ENCODE peak calls at places on chromosomes 4 and X, in five cellular contexts. A is astrocyte of the spinal cord; Y is endothelial cell; I is cardiac fibroblast; P is CD8-positive, alpha-beta T cell. R is an unnamed sample.

GRCh38 chrX:7334253-7334935 is 186.4 kb upstream of the PUDP start:
- DNase-seq in A (peak; percentile 77), I (peak; percentile 47), P (no peak), Y (no peak), R (no peak)

GRCh38 chr4:42050850-42051249 is 60.5 kb downstream of the SLC30A9 start:
- DNase-seq in Y (no peak), I (peak; percentile 2), P (no peak), A (no peak), R (no peak)

GRCh38 chr4:26873391-26874026 is 12.9 kb downstream of the STIM2 start:
- DNase-seq in I (no peak), A (no peak), P (no peak), Y (peak; percentile 7), R (peak; percentile 71)

GRCh38 chr4:10237131-10237530 is 120.5 kb upstream of the WDR1 start:
- DNase-seq in Y (no peak), P (no peak), I (no peak), A (no peak), R (no peak)

GRCh38 chr4:167779280-167779679 is 313.1 kb upstream of the ANXA10 start:
- DNase-seq in A (no peak), I (peak; percentile 14), P (no peak), Y (no peak), R (no peak)

GRCh38 chr4:21628116-21628515 is 320.5 kb downstream of the KCNIP4 start:
- DNase-seq in A (no peak), Y (no peak), P (no peak), I (no peak), R (no peak)

GRCh38 chr4:42234817-42235216 is 82.4 kb upstream of the BEND4 start:
- DNase-seq in Y (no peak), A (no peak), I (no peak), P (no peak), R (no peak)

GRCh38 chr4:88938138-88938537 is 118.8 kb downstream of the FAM13A start:
- DNase-seq in I (peak; percentile 87), P (no peak), Y (no peak), A (peak; percentile 89), R (no peak)

GRCh38 chr4:67483868-67484602 is 61.3 kb downstream of the CENPC start:
- DNase-seq in Y (no peak), P (no peak), A (peak; percentile 81), I (peak; percentile 31), R (no peak)

GRCh38 chr4:118772149-118773081 is 63.5 kb downstream of the SEC24D start:
- DNase-seq in A (peak; percentile 63), I (peak; percentile 83), P (no peak), Y (no peak), R (no peak)
- TF ChIP-seq CTCF in A (peak; percentile 45), I (peak; percentile 45), P (peak; percentile 79), Y (peak; percentile 71), R (peak; percentile 70)

DNA sequence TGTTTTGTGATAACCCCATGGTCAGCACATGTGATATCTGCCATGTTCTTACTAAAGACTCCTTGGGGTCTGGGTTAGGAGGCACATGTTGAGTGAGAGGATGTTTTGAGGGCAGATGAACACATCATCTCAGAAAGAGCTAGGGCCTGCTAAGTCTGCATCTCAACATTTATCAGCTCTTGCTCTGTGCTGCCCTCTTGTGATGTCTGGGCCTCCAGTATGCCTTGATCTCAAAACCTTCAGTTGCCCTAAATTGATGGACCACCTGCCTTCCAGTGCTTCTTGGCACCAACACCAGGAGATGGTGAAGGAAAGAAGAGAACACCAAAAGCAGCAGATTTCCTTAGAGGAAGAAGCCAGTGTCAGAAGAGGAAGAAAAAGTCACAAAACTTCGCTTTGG is 22.5 kb downstream of the MID1 start:
- DNase-seq in P (no peak), Y (peak; percentile 48), I (no peak), A (no peak), R (no peak)
- TF ChIP-seq CTCF in P (no peak), Y (no peak), I (peak; percentile 65), A (peak; percentile 64), R (no peak)

GRCh38 chr4:184506527-184507121 is 32.3 kb upstream of the IRF2 start:
- DNase-seq in A (no peak), P (no peak), I (no peak), Y (peak; percentile 15), R (no peak)
- TF ChIP-seq CTCF in A (peak; percentile 19), P (peak; percentile 18), I (peak; percentile 21), Y (no peak), R (no peak)

GRCh38 chrX:15299945-15300851 is 15.2 kb downstream of the ASB11 start:
- DNase-seq in P (no peak), A (peak; percentile 22), Y (no peak), I (peak; percentile 40), R (no peak)
- TF ChIP-seq CTCF in P (peak; percentile 46), A (peak; percentile 51), Y (peak; percentile 31), I (peak; percentile 11), R (no peak)

GRCh38 chrX:24561121-24561520 is 86.0 kb downstream of the PCYT1B start:
- DNase-seq in P (no peak), I (peak; percentile 14), Y (no peak), A (no peak), R (no peak)
- TF ChIP-seq CTCF in P (no peak), I (peak; percentile 17), Y (no peak), A (no peak), R (no peak)

DNA sequence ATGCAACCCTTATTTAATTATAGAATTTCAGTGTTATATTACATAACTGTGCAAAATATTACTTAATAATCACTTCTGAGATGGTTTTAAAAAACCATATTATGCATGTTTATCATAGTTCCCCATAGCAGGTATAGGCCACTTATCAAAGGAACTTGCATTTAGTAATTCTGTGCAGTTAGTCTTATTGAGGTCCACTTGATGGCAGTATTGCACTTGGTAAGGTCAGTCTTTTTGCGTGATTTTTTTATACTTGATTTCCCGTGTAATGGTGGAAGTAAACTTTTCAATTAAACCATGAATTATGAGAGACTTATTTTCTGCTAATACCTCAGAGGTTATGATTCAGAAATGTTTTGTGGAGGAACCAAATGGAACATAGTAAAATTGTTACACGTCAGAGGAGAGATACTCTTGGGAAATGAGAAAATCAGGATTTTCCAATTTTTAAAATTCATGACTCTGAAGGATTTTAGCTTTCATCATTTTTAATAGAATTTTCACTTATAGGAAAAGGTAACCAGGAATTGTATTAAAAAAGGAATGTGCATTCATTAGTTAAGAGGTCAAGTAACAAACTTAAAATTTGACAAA is 230.0 kb downstream of the CCSER1 start:
- DNase-seq in I (peak; percentile 85), Y (no peak), P (no peak), A (peak; percentile 71), R (no peak)
- TF ChIP-seq CTCF in I (peak; percentile 41), Y (peak; percentile 34), P (no peak), A (peak; percentile 64), R (no peak)

GRCh38 chr4:75495489-75495888 is 18.7 kb downstream of the RCHY1 start:
- DNase-seq in A (no peak), Y (no peak), I (no peak), P (no peak), R (no peak)

GRCh38 chr4:75484195-75484594 is 30.0 kb downstream of the RCHY1 start:
- DNase-seq in P (no peak), Y (no peak), A (no peak), I (no peak), R (no peak)

GRCh38 chr4:75494563-75494962 is 19.6 kb downstream of the RCHY1 start:
- DNase-seq in I (peak; percentile 82), Y (no peak), A (peak; percentile 54), P (no peak), R (no peak)

DNA sequence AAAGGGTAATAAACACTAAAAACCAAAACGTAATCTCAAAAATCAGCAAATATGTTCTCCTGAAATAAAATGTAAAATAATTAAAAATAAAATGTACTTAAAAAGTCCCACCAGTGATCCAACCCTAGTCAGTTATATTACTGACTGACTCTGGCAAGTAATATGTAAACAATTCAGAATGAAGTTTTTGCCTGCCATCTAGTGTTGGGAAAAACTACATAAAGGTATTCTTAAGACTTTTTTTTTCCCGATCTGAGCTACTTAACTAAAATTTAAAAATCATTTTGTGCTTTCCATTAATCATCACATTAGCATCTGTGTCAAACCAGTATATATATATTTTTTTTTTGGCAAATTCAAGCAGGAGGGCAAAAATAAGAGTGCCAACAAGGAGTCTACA is 24.0 kb downstream of the RCHY1 start:
- DNase-seq in P (no peak), Y (no peak), A (peak; percentile 48), I (peak; percentile 57), R (no peak)
- TF ChIP-seq CTCF in P (no peak), Y (no peak), A (peak; percentile 24), I (peak; percentile 4), R (no peak)

DNA sequence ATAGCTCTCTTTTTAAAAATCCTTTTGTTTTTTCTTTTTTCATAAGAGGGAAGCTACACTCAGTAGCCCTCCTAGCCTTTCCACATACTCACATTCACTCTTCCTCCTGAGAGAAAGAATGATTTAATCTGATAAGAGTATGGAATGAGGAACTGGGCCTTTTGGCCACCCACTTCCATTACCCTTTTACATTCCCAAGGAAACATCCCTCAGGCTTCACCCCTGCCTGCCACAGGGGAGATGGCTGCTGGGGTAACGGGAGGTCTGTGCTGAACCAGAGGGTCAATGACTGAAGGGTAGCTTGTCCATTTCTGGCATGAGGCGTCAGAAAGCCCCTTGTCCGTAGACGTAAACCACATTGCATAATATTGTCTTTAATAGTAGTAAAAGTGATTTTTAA is 67.2 kb upstream of the CCSER1 start:
- DNase-seq in A (no peak), I (no peak), P (no peak), Y (no peak), R (no peak)
- TF ChIP-seq CTCF in A (no peak), I (no peak), P (no peak), Y (no peak), R (no peak)

GRCh38 chrX:72554448-72555140 is 18.0 kb downstream of the HDAC8 start:
- DNase-seq in A (peak; percentile 10), I (no peak), Y (peak; percentile 20), P (no peak), R (no peak)
- TF ChIP-seq CTCF in A (no peak), I (no peak), Y (peak; percentile 23), P (no peak), R (no peak)

DNA sequence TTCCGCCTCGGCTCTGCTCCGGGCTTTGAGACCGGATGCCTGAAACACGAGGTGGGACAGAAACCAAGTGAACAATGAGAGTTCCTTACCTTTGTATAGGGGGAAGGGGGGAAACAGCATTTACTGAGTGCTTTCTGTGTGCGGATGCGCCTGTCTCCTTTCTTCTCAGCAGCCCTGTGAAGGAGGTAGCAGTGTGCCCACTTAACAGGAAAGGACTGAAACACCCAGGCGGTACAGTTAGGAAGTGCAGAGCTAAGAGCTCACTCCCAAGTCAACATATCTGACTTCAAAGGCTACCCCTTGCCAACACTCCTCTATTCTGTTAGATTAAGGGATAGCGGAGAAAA is 43.1 kb upstream of the TMSB15B start:
- DNase-seq in I (peak; percentile 44), P (no peak), Y (no peak), A (peak; percentile 56), R (no peak)
- TF ChIP-seq CTCF in I (peak; percentile 42), P (no peak), Y (no peak), A (peak; percentile 44), R (no peak)